ENCODE peak calls at places on chromosome X, in seven cellular contexts. K is astrocyte, T is MM.1S, C is neural progenitor cell, Z is GM23338, J is mammary epithelial cell, N is HCT116. F is an unnamed sample.

GRCh38 chrX:123626962-123627361 is 105.9 kb downstream of the THOC2 start:
- DNase-seq in K (peak), T (no peak), C (no peak), Z (no peak), J (peak), N (no peak), F (no peak)

GRCh38 chrX:69319376-69319775 is 154.1 kb upstream of the PJA1 start:
- DNase-seq in K (no peak), T (no peak), C (no peak), Z (no peak), J (peak), N (no peak), F (no peak)

GRCh38 chrX:103157511-103158316 is 57.2 kb upstream of the BEX4 start:
- DNase-seq in K (peak), T (peak), C (peak), Z (peak), J (peak), N (no peak), F (peak)

GRCh38 chrX:47143894-47144625 is 442 bp downstream of the NDUFB11 start:
- DNase-seq in K (peak), T (peak), C (peak), Z (peak), J (no peak), N (no peak), F (no peak)

GRCh38 chrX:41720125-41720780 is 3.7 kb upstream of the GPR82 start:
- DNase-seq in K (peak), T (no peak), C (no peak), Z (no peak), J (no peak), N (no peak), F (no peak)

GRCh38 chrX:118644378-118644777 is 83.0 kb upstream of the IL13RA1 start:
- DNase-seq in K (peak), T (no peak), C (no peak), Z (no peak), J (peak), N (peak), F (peak)

GRCh38 chrX:1534321-1535168 is 2.4 kb downstream of the P2RY8 start:
- DNase-seq in K (no peak), T (peak), C (peak), Z (peak), J (no peak), N (no peak), F (no peak)

GRCh38 chrX:15236146-15236545 is 33.7 kb downstream of the ASB9 start:
- DNase-seq in K (no peak), T (no peak), C (no peak), Z (no peak), J (no peak), N (no peak), F (no peak)

GRCh38 chrX:118383120-118383519 is 37.2 kb downstream of the WDR44 start:
- DNase-seq in K (peak), T (no peak), C (no peak), Z (no peak), J (no peak), N (no peak), F (no peak)

GRCh38 chrX:51743179-51743957 is at the start of gene GSPT2:
- DNase-seq in K (peak), T (peak), C (peak), Z (peak), J (peak), N (no peak), F (peak)

GRCh38 chrX:31497086-31497485 is 425.2 kb upstream of the FTHL17 start:
- DNase-seq in K (peak), T (no peak), C (no peak), Z (no peak), J (peak), N (no peak), F (no peak)

GRCh38 chrX:116239944-116240391 is 69.4 kb downstream of the AGTR2 start:
- DNase-seq in K (peak), T (no peak), C (no peak), Z (no peak), J (peak), N (no peak), F (no peak)

GRCh38 chrX:125004799-125005198 is 314.9 kb upstream of the TEX13C start:
- DNase-seq in K (no peak), T (no peak), C (no peak), Z (no peak), J (no peak), N (no peak), F (no peak)

GRCh38 chrX:104187931-104188330 is 21.7 kb downstream of the FAM199X start:
- DNase-seq in K (no peak), T (no peak), C (no peak), Z (no peak), J (no peak), N (no peak), F (no peak)

GRCh38 chrX:14913241-14913640 is 40.0 kb downstream of the MOSPD2 start:
- DNase-seq in K (peak), T (no peak), C (no peak), Z (no peak), J (peak), N (no peak), F (no peak)

GRCh38 chrX:13164611-13165010 is 120.2 kb upstream of the FAM9C start:
- DNase-seq in K (no peak), T (no peak), C (peak), Z (peak), J (no peak), N (no peak), F (no peak)

GRCh38 chrX:118553042-118553714 is 57.6 kb downstream of the DOCK11 start:
- DNase-seq in K (peak), T (no peak), C (no peak), Z (no peak), J (no peak), N (no peak), F (no peak)

GRCh38 chrX:65668362-65669310 is 1.2 kb downstream of the MSN start:
- DNase-seq in K (peak), T (peak), C (peak), Z (peak), J (peak), N (peak), F (peak)

GRCh38 chrX:131830400-131831184 is 192.5 kb upstream of the STK26 start:
- DNase-seq in K (peak), T (peak), C (peak), Z (peak), J (peak), N (peak), F (peak)

GRCh38 chrX:134692990-134693389 is 34.7 kb upstream of the PLAC1 start:
- DNase-seq in K (peak), T (no peak), C (no peak), Z (no peak), J (peak), N (no peak), F (no peak)

GRCh38 chrX:16666541-16666940 is 16.6 kb downstream of the S100G start:
- DNase-seq in K (peak), T (no peak), C (peak), Z (no peak), J (no peak), N (no peak), F (peak)

GRCh38 chrX:84133023-84133422 is 55.0 kb downstream of the RPS6KA6 start:
- DNase-seq in K (peak), T (no peak), C (no peak), Z (no peak), J (no peak), N (no peak), F (no peak)

GRCh38 chrX:21528076-21528475 is 130.1 kb downstream of the KLHL34 start:
- DNase-seq in K (no peak), T (no peak), C (no peak), Z (no peak), J (no peak), N (no peak), F (no peak)

GRCh38 chrX:70445876-70446275 is 1.2 kb downstream of the DLG3 start:
- DNase-seq in K (no peak), T (no peak), C (no peak), Z (no peak), J (no peak), N (no peak), F (no peak)

GRCh38 chrX:70445197-70445656 is 592 bp downstream of the DLG3 start:
- DNase-seq in K (no peak), T (no peak), C (no peak), Z (peak), J (no peak), N (no peak), F (no peak)

GRCh38 chrX:70442224-70442623 is 2.4 kb upstream of the DLG3 start:
- DNase-seq in K (no peak), T (no peak), C (no peak), Z (no peak), J (no peak), N (no peak), F (no peak)

GRCh38 chrX:70446380-70447350 is 2.0 kb downstream of the DLG3 start:
- DNase-seq in K (no peak), T (no peak), C (no peak), Z (no peak), J (no peak), N (no peak), F (no peak)

GRCh38 chrX:70444326-70445196 is at the start of gene DLG3:
- DNase-seq in K (no peak), T (no peak), C (peak), Z (peak), J (peak), N (no peak), F (peak)
- TF ChIP-seq EZH2 in K (no peak), T (no peak), C (no peak), Z (no peak), J (no peak), N (no peak), F (no peak)

GRCh38 chrX:112078606-112079005 is 4.0 kb downstream of the TRPC5 start:
- DNase-seq in K (no peak), T (no peak), C (no peak), Z (no peak), J (no peak), N (no peak), F (no peak)

GRCh38 chrX:112083624-112084326 is 1.2 kb upstream of the TRPC5 start:
- DNase-seq in K (no peak), T (no peak), C (peak), Z (peak), J (no peak), N (no peak), F (no peak)

GRCh38 chrX:112085149-112085548 is 2.6 kb upstream of the TRPC5 start:
- DNase-seq in K (no peak), T (no peak), C (no peak), Z (no peak), J (no peak), N (no peak), F (no peak)

GRCh38 chrX:112087545-112087944 is 5.0 kb upstream of the TRPC5 start:
- DNase-seq in K (no peak), T (no peak), C (no peak), Z (no peak), J (no peak), N (no peak), F (peak)

GRCh38 chrX:112081781-112082482 is 644 bp downstream of the TRPC5 start:
- DNase-seq in K (no peak), T (no peak), C (peak), Z (peak), J (no peak), N (no peak), F (no peak)
- TF ChIP-seq EZH2 in K (no peak), T (no peak), C (peak), Z (no peak), J (no peak), N (no peak), F (no peak)

DNA sequence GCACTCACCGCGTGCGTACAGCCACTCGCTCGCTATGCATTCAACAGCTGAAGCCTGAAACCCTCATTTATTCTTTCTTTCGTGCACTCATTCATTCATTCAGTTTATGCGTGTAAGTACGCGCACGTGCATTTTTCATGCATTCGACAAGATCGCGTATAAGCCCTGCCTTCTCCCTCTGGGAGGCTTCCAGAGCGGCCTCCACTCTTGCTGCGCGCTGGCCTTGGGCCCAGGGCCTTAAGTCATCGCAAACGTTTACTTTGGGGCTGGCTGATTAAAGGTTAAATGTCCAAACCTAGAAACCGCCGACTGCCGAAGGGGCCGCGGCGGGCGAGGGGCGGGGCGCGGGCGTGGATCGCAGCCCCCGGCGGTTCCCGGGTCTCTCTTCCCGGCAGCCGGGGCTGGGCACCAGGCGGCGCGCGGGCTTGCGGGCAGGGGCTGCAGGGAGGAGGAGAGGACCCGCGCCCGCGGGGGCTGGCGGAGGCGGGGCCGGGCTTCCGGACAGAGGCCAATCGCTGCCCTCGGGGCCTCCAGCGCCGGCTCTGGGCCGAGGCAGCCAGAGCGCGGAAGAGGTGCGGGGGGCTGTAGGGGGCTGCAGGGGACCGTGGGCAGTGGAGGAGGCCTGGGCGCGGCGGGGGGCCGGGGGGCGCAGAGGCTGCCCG is at the start of gene GYG2:
- DNase-seq in K (no peak), T (no peak), C (peak), Z (peak), J (no peak), N (no peak), F (peak)
- TF ChIP-seq EZH2 in K (no peak), T (no peak), C (no peak), Z (no peak), J (no peak), N (no peak), F (no peak)

GRCh38 chrX:152165033-152165743 is 26.8 kb upstream of the MAGEA10 start:
- DNase-seq in K (no peak), T (no peak), C (no peak), Z (no peak), J (no peak), N (no peak), F (no peak)
- TF ChIP-seq EZH2 in K (no peak), T (no peak), C (no peak), Z (no peak), J (no peak), N (no peak), F (no peak)

GRCh38 chrX:153642655-153643430 is 4.2 kb upstream of the DUSP9 start:
- DNase-seq in K (no peak), T (no peak), C (no peak), Z (peak), J (no peak), N (no peak), F (no peak)
- TF ChIP-seq EZH2 in K (peak), T (no peak), C (no peak), Z (no peak), J (no peak), N (no peak), F (no peak)

GRCh38 chrX:39516399-39516798 is 581.4 kb downstream of the BCOR start:
- DNase-seq in K (no peak), T (no peak), C (no peak), Z (no peak), J (no peak), N (no peak), F (no peak)

GRCh38 chrX:39519566-39520301 is 578.0 kb downstream of the BCOR start:
- DNase-seq in K (no peak), T (no peak), C (no peak), Z (no peak), J (no peak), N (no peak), F (no peak)

GRCh38 chrX:39519213-39519544 is 578.6 kb downstream of the BCOR start:
- DNase-seq in K (peak), T (no peak), C (no peak), Z (no peak), J (no peak), N (no peak), F (peak)

GRCh38 chrX:39513836-39514235 is 583.9 kb downstream of the BCOR start:
- DNase-seq in K (no peak), T (no peak), C (no peak), Z (no peak), J (no peak), N (no peak), F (no peak)

GRCh38 chrX:39518451-39519212 is 579.1 kb downstream of the BCOR start:
- DNase-seq in K (peak), T (no peak), C (peak), Z (no peak), J (no peak), N (no peak), F (no peak)
- TF ChIP-seq EZH2 in K (no peak), T (no peak), C (no peak), Z (no peak), J (no peak), N (no peak), F (no peak)

DNA sequence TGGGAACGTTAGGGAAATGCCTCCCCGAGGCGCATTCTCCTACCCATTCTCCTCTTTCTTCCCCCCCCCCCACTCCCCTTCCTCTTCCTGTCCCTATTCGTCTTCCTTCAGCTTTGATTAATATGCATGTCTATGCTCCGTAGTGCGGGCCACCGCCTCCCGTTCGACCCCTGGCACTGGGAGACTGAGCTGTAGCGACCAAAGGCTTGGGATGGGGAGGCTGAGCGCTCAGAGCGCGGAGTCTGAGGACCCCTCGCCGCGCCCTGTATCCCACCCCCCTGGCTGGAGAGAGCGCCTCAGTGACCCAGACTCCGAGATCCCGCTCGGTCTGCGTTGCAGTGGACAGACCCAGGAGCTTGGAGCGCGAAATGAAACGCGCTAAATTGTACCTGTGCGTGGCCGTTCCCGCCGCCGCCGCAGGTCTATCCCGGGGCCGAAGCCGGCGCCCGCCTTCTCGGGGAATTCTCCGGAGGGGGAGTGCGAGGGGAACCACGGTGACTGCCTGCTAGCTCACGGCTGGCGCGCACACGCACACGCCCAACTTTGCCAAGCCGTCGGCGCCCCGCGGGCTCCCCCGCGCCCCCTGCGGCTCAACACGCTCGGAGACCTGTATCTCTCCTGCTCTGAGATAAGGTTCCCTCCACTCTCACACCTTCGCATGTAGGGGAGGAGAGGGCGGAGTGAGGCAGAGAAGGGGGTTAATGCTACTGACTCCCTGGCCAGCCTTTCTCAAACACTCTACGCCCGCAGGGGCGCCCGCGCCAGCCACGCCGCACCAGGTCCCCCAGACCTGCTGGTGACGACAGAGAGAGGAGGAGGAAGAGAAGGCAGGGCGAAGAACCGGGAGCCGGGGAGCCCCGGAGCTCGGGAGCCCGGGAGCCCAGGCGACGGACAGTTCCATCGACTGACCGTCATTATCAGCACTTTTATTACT is 1.5 kb upstream of the PTCHD1 start:
- DNase-seq in K (no peak), T (no peak), C (peak), Z (peak), J (no peak), N (no peak), F (no peak)
- TF ChIP-seq EZH2 in K (peak), T (no peak), C (peak), Z (no peak), J (no peak), N (no peak), F (no peak)

GRCh38 chrX:130170752-130171445 is 863 bp upstream of the RAB33A start:
- DNase-seq in K (no peak), T (no peak), C (peak), Z (peak), J (no peak), N (no peak), F (peak)
- TF ChIP-seq EZH2 in K (no peak), T (no peak), C (no peak), Z (no peak), J (no peak), N (no peak), F (no peak)

GRCh38 chrX:25003066-25003849 is 12.5 kb downstream of the ARX start:
- DNase-seq in K (no peak), T (no peak), C (peak), Z (peak), J (no peak), N (no peak), F (no peak)

GRCh38 chrX:25004485-25005032 is 11.2 kb downstream of the ARX start:
- DNase-seq in K (no peak), T (no peak), C (peak), Z (no peak), J (no peak), N (no peak), F (no peak)

GRCh38 chrX:25004040-25004439 is 11.7 kb downstream of the ARX start:
- DNase-seq in K (no peak), T (no peak), C (peak), Z (no peak), J (no peak), N (no peak), F (no peak)

GRCh38 chrX:25001808-25002657 is 13.7 kb downstream of the ARX start:
- DNase-seq in K (no peak), T (no peak), C (peak), Z (no peak), J (no peak), N (no peak), F (no peak)

GRCh38 chrX:25002658-25003015 is 13.1 kb downstream of the ARX start:
- DNase-seq in K (no peak), T (no peak), C (peak), Z (no peak), J (no peak), N (no peak), F (no peak)
- TF ChIP-seq EZH2 in K (no peak), T (no peak), C (no peak), Z (peak), J (no peak), N (no peak), F (no peak)

DNA sequence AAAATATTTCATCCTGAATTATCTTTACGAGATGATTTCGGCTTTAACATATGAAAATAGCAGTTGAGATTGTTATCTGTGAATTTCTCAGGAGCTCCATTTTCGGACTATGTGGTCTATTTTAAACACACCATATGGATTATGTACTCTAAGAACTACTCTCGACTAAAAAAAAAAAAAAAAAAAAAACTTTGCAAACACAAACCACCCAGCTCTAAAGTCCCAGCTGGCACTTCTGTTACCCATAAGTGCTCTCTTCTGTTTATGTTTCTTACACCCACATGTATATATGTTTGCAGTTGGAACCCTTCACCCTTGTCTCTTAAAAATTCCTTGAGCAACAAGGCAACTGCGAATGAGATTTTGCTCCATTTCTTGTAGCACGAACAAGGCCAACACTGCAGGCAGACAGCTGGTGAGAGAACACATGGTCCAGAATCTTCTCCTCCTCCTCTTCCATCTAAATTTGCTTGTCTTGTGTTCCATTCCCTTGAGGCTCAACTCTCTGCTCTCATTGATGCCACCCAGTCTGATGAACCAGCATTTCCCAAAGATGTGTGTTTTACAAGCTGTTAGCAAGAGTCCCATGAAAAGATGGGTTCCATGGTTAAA is 172.7 kb upstream of the HCCS start:
- DNase-seq in K (no peak), T (no peak), C (no peak), Z (no peak), J (no peak), N (no peak), F (no peak)
- TF ChIP-seq EZH2 in K (no peak), T (no peak), C (no peak), Z (no peak), J (no peak), N (no peak), F (no peak)